ENCODE peak calls at places on chromosomes 6 and 20, in nine cellular contexts. V, I, E, N, P, G, Q, L and K are unnamed samples.

GRCh38 chr6:1885576-1886003 is 275.9 kb downstream of the FOXC1 start:
- DNase-seq in P (peak; percentile 52), N (no peak), G (no peak), I (no peak), E (no peak), Q (no peak), L (no peak), V (no peak), K (no peak)

GRCh38 chr20:42046686-42047085 is 428.5 kb upstream of the CHD6 start:
- DNase-seq in G (no peak), P (no peak), L (no peak), N (no peak), I (no peak), V (no peak), Q (no peak), E (no peak), K (no peak)

GRCh38 chr20:37315293-37316110 is 26.0 kb downstream of the MANBAL start:
- DNase-seq in I (no peak), N (peak; percentile 92), G (no peak), P (peak; percentile 88), E (no peak), Q (no peak), L (no peak), V (peak; percentile 76), K (peak; percentile 85)

GRCh38 chr6:133368664-133369063 is 127.5 kb downstream of the EYA4 start:
- DNase-seq in I (no peak), N (peak; percentile 10), V (no peak), Q (no peak), G (no peak), E (no peak), L (no peak), P (peak; percentile 31), K (no peak)

GRCh38 chr6:32785781-32786533 is 22.6 kb upstream of the HLA-DQB2 start:
- DNase-seq in N (peak; percentile 49), P (peak; percentile 78), V (peak; percentile 70), E (no peak), I (no peak), Q (no peak), L (no peak), G (no peak), K (no peak)

GRCh38 chr20:37541326-37541725 is 13.7 kb upstream of the BLCAP start:
- DNase-seq in I (no peak), L (peak; percentile 29), Q (no peak), G (no peak), V (no peak), E (no peak), P (no peak), N (no peak), K (no peak)

GRCh38 chr6:16804515-16805161 is 43.4 kb upstream of the ATXN1 start:
- DNase-seq in E (no peak), Q (no peak), I (no peak), L (no peak), N (no peak), G (no peak), V (no peak), P (no peak), K (no peak)

GRCh38 chr6:56669041-56669440 is 26.4 kb upstream of the DST start:
- DNase-seq in Q (no peak), E (no peak), N (no peak), L (no peak), P (no peak), G (no peak), V (no peak), I (no peak), K (no peak)

GRCh38 chr6:163992701-163993100 is 578.2 kb downstream of the QKI start:
- DNase-seq in I (no peak), G (no peak), E (no peak), P (no peak), V (no peak), N (no peak), L (no peak), Q (no peak), K (no peak)

GRCh38 chr6:143634486-143634885 is 43.3 kb upstream of the PHACTR2 start:
- DNase-seq in G (no peak), L (no peak), I (no peak), Q (peak; percentile 61), V (no peak), E (no peak), P (no peak), N (peak; percentile 4), K (no peak)

GRCh38 chr20:61844621-61845020 is 221.1 kb downstream of the TAF4 start:
- DNase-seq in P (no peak), G (no peak), L (no peak), V (no peak), E (peak; percentile 37), Q (no peak), I (no peak), N (no peak), K (no peak)

GRCh38 chr6:24492475-24492874 is 2.3 kb upstream of the ALDH5A1 start:
- DNase-seq in N (peak; percentile 7), I (no peak), G (no peak), P (peak; percentile 45), Q (no peak), V (peak; percentile 13), E (no peak), L (no peak), K (no peak)

GRCh38 chr6:55868910-55869479 is 6.4 kb downstream of the BMP5 start:
- DNase-seq in V (no peak), L (no peak), Q (peak; percentile 80), P (peak; percentile 59), N (peak; percentile 75), G (no peak), E (no peak), I (no peak), K (no peak)

GRCh38 chr20:46939031-46939430 is 44.4 kb downstream of the EYA2 start:
- DNase-seq in Q (peak; percentile 44), E (no peak), N (no peak), G (no peak), L (no peak), I (no peak), P (peak; percentile 33), V (peak; percentile 14), K (no peak)

GRCh38 chr20:37914672-37915433 is 11.9 kb downstream of the VSTM2L start:
- DNase-seq in Q (no peak), V (no peak), N (no peak), P (peak; percentile 23), E (no peak), I (peak; percentile 66), G (no peak), L (no peak), K (no peak)

GRCh38 chr20:62367136-62367482 is at the start of gene LAMA5:
- DNase-seq in N (no peak), Q (no peak), E (peak; percentile 73), V (no peak), P (no peak), L (no peak), I (peak; percentile 84), G (no peak), K (no peak)

GRCh38 chr6:52670502-52671409 is at the start of gene TMEM14A:
- DNase-seq in L (peak; percentile 98), Q (peak; percentile 85), G (peak; percentile 98), N (peak; percentile 88), V (peak; percentile 92), I (peak; percentile 98), P (peak; percentile 93), E (peak; percentile 95), K (peak; percentile 93)
- TF ChIP-seq CTCF in L (peak; percentile 15), Q (no peak), G (peak; percentile 34), N (peak; percentile 4), V (no peak), I (no peak), P (peak; percentile 23), E (no peak), K (no peak)

GRCh38 chr6:128882560-128882959 is 378 bp upstream of the LAMA2 start:
- DNase-seq in G (no peak), Q (no peak), I (no peak), N (peak; percentile 2), L (no peak), E (no peak), V (no peak), P (peak; percentile 33), K (no peak)

GRCh38 chr6:128885381-128885780 is 2.4 kb downstream of the LAMA2 start:
- DNase-seq in L (no peak), G (no peak), N (no peak), Q (no peak), E (no peak), V (no peak), I (no peak), P (peak; percentile 52), K (no peak)

GRCh38 chr6:128888444-128889175 is 5.7 kb downstream of the LAMA2 start:
- DNase-seq in G (no peak), P (no peak), L (no peak), Q (peak; percentile 3), E (no peak), V (no peak), N (no peak), I (no peak), K (no peak)

DNA sequence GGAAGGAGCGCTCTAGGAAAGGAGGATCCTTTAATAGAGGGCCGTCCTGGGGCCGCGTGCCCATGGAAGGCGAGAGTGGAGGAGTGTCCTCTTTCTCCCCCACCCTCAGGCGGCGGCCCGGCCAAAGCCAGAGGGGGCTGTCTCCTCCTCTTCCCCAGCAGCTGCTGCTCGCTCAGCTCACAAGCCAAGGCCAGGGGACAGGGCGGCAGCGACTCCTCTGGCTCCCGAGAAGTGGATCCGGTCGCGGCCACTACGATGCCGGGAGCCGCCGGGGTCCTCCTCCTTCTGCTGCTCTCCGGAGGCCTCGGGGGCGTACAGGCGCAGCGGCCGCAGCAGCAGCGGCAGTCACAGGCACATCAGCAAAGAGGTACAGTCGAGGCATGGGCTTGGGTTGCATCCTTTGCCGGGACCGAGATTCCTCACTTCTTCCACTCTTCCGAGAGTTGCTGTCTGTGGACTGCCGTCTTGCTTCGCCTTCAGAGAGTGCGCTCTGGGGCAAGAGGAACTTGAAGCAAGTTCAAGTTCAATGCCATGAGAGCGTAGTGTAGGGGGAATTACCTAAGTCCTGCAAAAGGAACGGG is at the start of gene LAMA2:
- DNase-seq in E (peak; percentile 57), V (peak; percentile 82), G (peak; percentile 87), L (peak; percentile 82), I (peak; percentile 78), Q (no peak), P (peak; percentile 85), N (peak; percentile 55), K (peak; percentile 83)
- TF ChIP-seq CTCF in E (no peak), V (no peak), G (peak; percentile 40), L (peak; percentile 40), I (no peak), Q (no peak), P (peak; percentile 51), N (peak; percentile 6), K (peak; percentile 27)

GRCh38 chr6:98586163-98586562 is 248.2 kb upstream of the POU3F2 start:
- DNase-seq in P (no peak), L (no peak), E (no peak), N (no peak), Q (no peak), G (no peak), I (no peak), V (no peak), K (no peak)
- TF ChIP-seq CTCF in P (no peak), L (no peak), E (no peak), N (no peak), Q (no peak), G (no peak), I (no peak), V (no peak), K (no peak)

DNA sequence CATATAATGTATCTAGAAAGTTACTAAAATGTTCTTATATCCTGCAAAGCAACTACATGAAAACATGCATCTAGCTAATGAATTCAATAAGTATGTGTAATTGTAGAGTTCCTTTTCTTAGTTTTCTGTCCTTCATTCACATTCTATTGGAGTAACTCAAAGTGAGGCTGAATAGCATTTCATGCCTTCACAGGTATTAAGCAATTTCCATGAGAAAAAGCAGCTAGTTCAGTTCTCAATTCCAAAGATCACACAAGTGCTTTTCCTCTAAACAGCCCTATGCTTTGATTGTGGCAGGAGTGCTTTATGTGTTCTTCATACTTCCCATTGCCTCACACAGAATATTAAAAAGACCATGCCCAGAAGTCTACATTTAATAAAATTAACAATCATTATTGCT is 274.9 kb downstream of the RFPL4B start:
- DNase-seq in I (no peak), N (no peak), Q (no peak), G (no peak), P (peak; percentile 45), E (no peak), L (no peak), V (peak; percentile 21), K (no peak)
- TF ChIP-seq CTCF in I (no peak), N (no peak), Q (no peak), G (no peak), P (no peak), E (no peak), L (no peak), V (no peak), K (no peak)